ENCODE peak calls at places on chromosomes 5 and 9, in seven cellular contexts. J is H54, M is activated T-helper 1 cell treated with Interleukin-2 at 50 U/mL for 16 hours, W is hypothalamus, H is cardiac fibroblast, T is fibroblast of lung, G is lung microvascular endothelial cell. N is an unnamed sample.

GRCh38 chr9:114696814-114697544 is 15.0 kb upstream of the TEX48 start:
- DNase-seq in J (no peak), M (no peak), W (no peak), H (no peak), T (peak; percentile 30), G (no peak), N (no peak)

GRCh38 chr5:149667084-149667826 is 62.9 kb upstream of the PPARGC1B start:
- DNase-seq in J (peak; percentile 33), M (no peak), W (no peak), H (peak; percentile 48), T (peak; percentile 29), G (peak; percentile 74), N (no peak)

GRCh38 chr5:154756871-154757646 is 1.9 kb downstream of the LARP1 start:
- DNase-seq in J (peak; percentile 38), M (peak; percentile 23), W (peak; percentile 38), H (peak; percentile 37), T (peak; percentile 46), G (peak; percentile 60), N (no peak)

GRCh38 chr9:130987054-130987453 is 21.9 kb upstream of the LAMC3 start:
- DNase-seq in J (no peak), M (no peak), W (no peak), H (no peak), T (no peak), G (no peak), N (no peak)

GRCh38 chr9:124894741-124895170 is 32.8 kb downstream of the ARPC5L start:
- DNase-seq in J (no peak), M (no peak), W (no peak), H (peak; percentile 72), T (peak; percentile 61), G (peak; percentile 62), N (no peak)

GRCh38 chr9:31320507-31320906 is 1063.9 kb upstream of the ACO1 start:
- DNase-seq in J (no peak), M (no peak), W (no peak), H (no peak), T (no peak), G (no peak), N (no peak)

GRCh38 chr5:10760033-10760975 is 730 bp downstream of the DAP start:
- DNase-seq in J (peak; percentile 59), M (no peak), W (no peak), H (peak; percentile 65), T (peak; percentile 69), G (peak; percentile 61), N (no peak)

GRCh38 chr9:99635032-99635431 is 186.7 kb upstream of the NR4A3 start:
- DNase-seq in J (no peak), M (no peak), W (no peak), H (peak; percentile 0), T (peak; percentile 3), G (no peak), N (no peak)

GRCh38 chr5:62115009-62115408 is 191.0 kb upstream of the KIF2A start:
- DNase-seq in J (no peak), M (no peak), W (no peak), H (no peak), T (no peak), G (no peak), N (no peak)

GRCh38 chr9:97510797-97511761 is 9.6 kb downstream of the TMOD1 start:
- DNase-seq in J (peak; percentile 66), M (no peak), W (no peak), H (peak; percentile 85), T (peak; percentile 56), G (peak; percentile 97), N (no peak)

GRCh38 chr9:92671323-92671722 is 1.4 kb upstream of the IPPK start:
- DNase-seq in J (peak; percentile 63), M (no peak), W (no peak), H (peak; percentile 95), T (peak; percentile 68), G (peak; percentile 42), N (peak; percentile 49)

GRCh38 chr5:116778015-116778414 is 203.4 kb upstream of the SEMA6A start:
- DNase-seq in J (no peak), M (no peak), W (peak; percentile 18), H (no peak), T (no peak), G (peak; percentile 24), N (no peak)

GRCh38 chr9:120983259-120983837 is 56.8 kb upstream of the TRAF1 start:
- DNase-seq in J (no peak), M (no peak), W (no peak), H (no peak), T (no peak), G (no peak), N (no peak)

GRCh38 chr9:98099898-98100297 is 19.1 kb downstream of the TRIM14 start:
- DNase-seq in J (no peak), M (no peak), W (no peak), H (no peak), T (no peak), G (no peak), N (no peak)

GRCh38 chr9:133135193-133135745 is 14.2 kb upstream of the RALGDS start:
- DNase-seq in J (peak; percentile 96), M (no peak), W (no peak), H (peak; percentile 88), T (peak; percentile 69), G (peak; percentile 83), N (peak; percentile 54)

GRCh38 chr5:119328753-119329602 is 26.8 kb upstream of the TNFAIP8 start:
- DNase-seq in J (no peak), M (peak; percentile 43), W (no peak), H (peak; percentile 50), T (peak; percentile 93), G (no peak), N (peak; percentile 73)

GRCh38 chr5:171755354-171755821 is 30.2 kb upstream of the SMIM23 start:
- DNase-seq in J (no peak), M (no peak), W (no peak), H (no peak), T (peak; percentile 34), G (no peak), N (no peak)

GRCh38 chr9:89880161-89880560 is 275.3 kb downstream of the GADD45G start:
- DNase-seq in J (no peak), M (no peak), W (no peak), H (no peak), T (no peak), G (no peak), N (no peak)

GRCh38 chr5:178331491-178331981 is 98.9 kb upstream of the PHYKPL start:
- DNase-seq in J (no peak), M (no peak), W (peak; percentile 36), H (no peak), T (peak; percentile 20), G (peak; percentile 52), N (no peak)

GRCh38 chr9:128416014-128416413 is 4.6 kb upstream of the CERCAM start:
- DNase-seq in J (no peak), M (no peak), W (no peak), H (no peak), T (no peak), G (no peak), N (no peak)

GRCh38 chr9:129568560-129569505 is 52.1 kb downstream of the C9orf50 start:
- DNase-seq in J (no peak), M (no peak), W (peak; percentile 52), H (no peak), T (no peak), G (peak; percentile 54), N (no peak)

GRCh38 chr5:142432369-142432863 is 107.6 kb upstream of the SPRY4 start:
- DNase-seq in J (no peak), M (no peak), W (no peak), H (no peak), T (no peak), G (no peak), N (no peak)

GRCh38 chr9:614421-614820 is 227.1 kb upstream of the DMRT1 start:
- DNase-seq in J (no peak), M (no peak), W (no peak), H (peak; percentile 7), T (no peak), G (peak; percentile 41), N (no peak)

GRCh38 chr9:127873223-127873691 is 4.2 kb downstream of the AK1 start:
- DNase-seq in J (no peak), M (no peak), W (peak; percentile 48), H (no peak), T (no peak), G (no peak), N (no peak)